ENCODE peak calls at places on chromosomes 6 and 20, in nine cellular contexts. F is stimulated activated CD4-positive, alpha-beta T cell treated with anti-CD3 and anti-CD28 coated beads, Interleukin-4, amount 100 ng/mL, for 48 hours; G is EL; N is NCI-H1092 treated with DMSO at 0.1 percent for 48 hours; X is renal cortical epithelial cell; Z is HEK293T; O is neural progenitor cell; D is HT1080; J is ecto neural progenitor cell. Y is an unnamed sample.

GRCh38 chr6:29071831-29072723 is 15.0 kb downstream of the OR2B3 start:
- DNase-seq in X (peak), D (peak), J (peak), N (no peak), F (peak), Z (peak), G (peak), O (peak), Y (peak)

GRCh38 chr6:134517145-134517658 is 199.3 kb upstream of the SGK1 start:
- DNase-seq in J (peak), G (peak), F (no peak), Z (peak), X (peak), O (peak), D (peak), N (peak), Y (peak)

GRCh38 chr20:58953050-58953449 is 28.0 kb upstream of the NELFCD start:
- DNase-seq in J (no peak), O (no peak), N (no peak), X (no peak), G (no peak), D (no peak), F (no peak), Z (no peak), Y (no peak)

GRCh38 chr6:32439708-32440214 is at the start of gene HLA-DRA:
- DNase-seq in J (no peak), O (peak), X (peak), N (no peak), Z (peak), F (no peak), D (peak), G (peak), Y (peak)

GRCh38 chr6:16736856-16737255 is 24.4 kb downstream of the ATXN1 start:
- DNase-seq in F (no peak), N (no peak), Z (no peak), J (no peak), O (no peak), X (no peak), G (no peak), D (no peak), Y (no peak)

GRCh38 chr6:9250852-9251251 is 815.5 kb upstream of the SLC35B3 start:
- DNase-seq in D (peak), N (peak), O (peak), Z (peak), J (peak), F (no peak), G (peak), X (peak), Y (peak)

GRCh38 chr6:165676435-165677068 is 13.5 kb upstream of the PDE10A start:
- DNase-seq in D (peak), Z (no peak), X (no peak), O (no peak), F (no peak), G (no peak), N (no peak), J (no peak), Y (peak)

GRCh38 chr20:910840-911770 is 5.0 kb downstream of the ANGPT4 start:
- DNase-seq in N (no peak), Z (no peak), G (peak), O (no peak), X (no peak), D (peak), F (no peak), J (no peak), Y (no peak)

GRCh38 chr20:1566701-1567100 is 9.2 kb upstream of the SIRPD start:
- DNase-seq in D (peak), Z (no peak), O (no peak), F (no peak), G (peak), J (no peak), N (no peak), X (peak), Y (no peak)

GRCh38 chr20:50230184-50230583 is 39.6 kb downstream of the CEBPB start:
- DNase-seq in D (no peak), N (no peak), Z (no peak), G (no peak), J (no peak), O (no peak), X (no peak), F (no peak), Y (no peak)

GRCh38 chr20:34011275-34011674 is 17.6 kb downstream of the RALY start:
- DNase-seq in G (no peak), N (no peak), D (no peak), Z (no peak), F (no peak), O (no peak), J (no peak), X (no peak), Y (no peak)

GRCh38 chr6:138099832-138100231 is 7.4 kb downstream of the PERP start:
- DNase-seq in D (no peak), G (peak), N (no peak), O (no peak), F (no peak), J (no peak), Z (no peak), X (peak), Y (no peak)

GRCh38 chr6:28105286-28105685 is 19.1 kb upstream of the ZSCAN16 start:
- DNase-seq in O (no peak), Z (peak), X (peak), G (peak), J (no peak), D (no peak), N (no peak), F (no peak), Y (no peak)

GRCh38 chr6:26140254-26140966 is 53.2 kb downstream of the HFE start:
- DNase-seq in Z (no peak), G (no peak), X (no peak), F (no peak), J (no peak), N (no peak), O (no peak), D (no peak), Y (no peak)

GRCh38 chr6:79557683-79558082 is 20.5 kb upstream of the LCA5 start:
- DNase-seq in J (no peak), X (no peak), G (no peak), N (no peak), Z (no peak), D (no peak), O (no peak), F (no peak), Y (no peak)

GRCh38 chr20:32820000-32820697 is 395 bp downstream of the MAPRE1 start:
- DNase-seq in Z (peak), G (no peak), N (peak), O (peak), F (peak), X (peak), J (peak), D (peak), Y (peak)

GRCh38 chr6:72218125-72218524 is 331.8 kb downstream of the RIMS1 start:
- DNase-seq in G (peak), O (peak), X (peak), N (no peak), D (peak), Z (peak), F (no peak), J (peak), Y (peak)

GRCh38 chr20:33261465-33261864 is 21.5 kb upstream of the BPIFB1 start:
- DNase-seq in N (no peak), F (no peak), X (no peak), Z (no peak), D (no peak), O (no peak), G (no peak), J (no peak), Y (no peak)

GRCh38 chr6:48111143-48111506 is at the start of gene PTCHD4:
- DNase-seq in N (no peak), J (peak), F (no peak), G (peak), D (peak), Z (peak), X (peak), O (peak), Y (peak)

GRCh38 chr20:49965781-49966304 is 16.9 kb upstream of the SNAI1 start:
- DNase-seq in N (no peak), X (no peak), O (no peak), J (no peak), D (no peak), Z (no peak), G (no peak), F (no peak), Y (no peak)

GRCh38 chr6:27757307-27757706 is 154.9 kb downstream of the OR2B2 start:
- DNase-seq in J (peak), N (no peak), O (peak), X (no peak), Z (no peak), G (no peak), F (peak), D (no peak), Y (peak)

GRCh38 chr6:109239192-109239917 is 142.9 kb downstream of the CD164 start:
- DNase-seq in D (no peak), X (peak), G (no peak), F (no peak), N (no peak), O (no peak), J (no peak), Z (no peak), Y (no peak)

GRCh38 chr6:162055365-162055764 is 672.2 kb downstream of the PRKN start:
- DNase-seq in Z (no peak), F (no peak), G (no peak), D (no peak), J (no peak), X (peak), N (no peak), O (no peak), Y (peak)

GRCh38 chr6:18126116-18126515 is 3.6 kb upstream of the NHLRC1 start:
- DNase-seq in O (no peak), G (peak), J (no peak), Z (no peak), X (no peak), N (no peak), F (no peak), D (no peak), Y (no peak)

GRCh38 chr6:116847234-116847633 is 18.4 kb upstream of the GPRC6A start:
- DNase-seq in G (peak), Z (peak), O (no peak), D (peak), X (peak), N (peak), F (no peak), J (no peak), Y (no peak)

GRCh38 chr6:4620284-4621228 is 155.6 kb upstream of the CDYL start:
- DNase-seq in N (no peak), D (no peak), Z (no peak), G (no peak), O (no peak), J (no peak), X (no peak), F (no peak), Y (no peak)

GRCh38 chr20:10877345-10877744 is 203.5 kb upstream of the JAG1 start:
- DNase-seq in N (no peak), F (no peak), X (peak), D (no peak), Z (no peak), J (no peak), O (peak), G (no peak), Y (no peak)